ENCODE peak calls at places on chromosome 3, in six cellular contexts. R, S, A, C, Z and W are unnamed samples.

GRCh38 chr3:132879651-132880050 is 157.4 kb upstream of the NPHP3 start:
- DNase-seq in R (no peak), S (no peak), A (no peak), C (no peak), Z (no peak), W (no peak)

GRCh38 chr3:184284696-184285095 is 8.9 kb downstream of the ECE2 start:
- DNase-seq in R (peak), S (no peak), A (peak), C (no peak), Z (peak), W (peak)

GRCh38 chr3:126745760-126746394 is 41.8 kb downstream of the CHCHD6 start:
- DNase-seq in R (no peak), S (no peak), A (no peak), C (no peak), Z (no peak), W (peak)

GRCh38 chr3:42161050-42161935 is 70.1 kb downstream of the TRAK1 start:
- DNase-seq in R (no peak), S (no peak), A (peak), C (no peak), Z (no peak), W (no peak)

GRCh38 chr3:149902498-149903139 is 68.1 kb downstream of the PFN2 start:
- DNase-seq in R (no peak), S (no peak), A (no peak), C (no peak), Z (no peak), W (no peak)

GRCh38 chr3:10546181-10546624 is 40.8 kb upstream of the ATP2B2 start:
- DNase-seq in R (no peak), S (no peak), A (no peak), C (no peak), Z (no peak), W (no peak)

GRCh38 chr3:127899769-127900168 is 15.3 kb upstream of the KBTBD12 start:
- DNase-seq in R (no peak), S (no peak), A (no peak), C (no peak), Z (no peak), W (no peak)

GRCh38 chr3:136547293-136547692 is 204.9 kb downstream of the STAG1 start:
- DNase-seq in R (no peak), S (no peak), A (peak), C (no peak), Z (peak), W (no peak)

GRCh38 chr3:122004123-122004522 is 17.9 kb downstream of the ILDR1 start:
- DNase-seq in R (no peak), S (no peak), A (no peak), C (no peak), Z (no peak), W (no peak)

GRCh38 chr3:24506966-24507775 is 12.5 kb upstream of the THRB start:
- DNase-seq in R (no peak), S (no peak), A (no peak), C (no peak), Z (no peak), W (no peak)

GRCh38 chr3:153680526-153680925 is 440.7 kb upstream of the ARHGEF26 start:
- DNase-seq in R (no peak), S (no peak), A (no peak), C (no peak), Z (no peak), W (no peak)

GRCh38 chr3:53375019-53375418 is 27.7 kb upstream of the DCP1A start:
- DNase-seq in R (peak), S (no peak), A (peak), C (peak), Z (peak), W (peak)

GRCh38 chr3:160413613-160414248 is 14.3 kb downstream of the SMC4 start:
- DNase-seq in R (peak), S (peak), A (peak), C (peak), Z (peak), W (no peak)

GRCh38 chr3:39433642-39434041 is 27.1 kb downstream of the RPSA start:
- DNase-seq in R (no peak), S (no peak), A (peak), C (no peak), Z (no peak), W (no peak)

GRCh38 chr3:52248165-52248541 is 2.6 kb downstream of the PPM1M start:
- DNase-seq in R (no peak), S (no peak), A (no peak), C (no peak), Z (peak), W (peak)

GRCh38 chr3:128950223-128950938 is 43.5 kb downstream of the CFAP92 start:
- DNase-seq in R (peak), S (no peak), A (peak), C (no peak), Z (peak), W (no peak)

GRCh38 chr3:133130168-133130567 is 92.0 kb downstream of the TMEM108 start:
- DNase-seq in R (no peak), S (no peak), A (peak), C (no peak), Z (no peak), W (no peak)

GRCh38 chr3:30496496-30496966 is 109.9 kb upstream of the TGFBR2 start:
- DNase-seq in R (no peak), S (no peak), A (no peak), C (no peak), Z (peak), W (no peak)

GRCh38 chr3:18153571-18154173 is 271.5 kb downstream of the SATB1 start:
- DNase-seq in R (no peak), S (no peak), A (peak), C (no peak), Z (no peak), W (no peak)